ENCODE peak calls at places on chromosomes 7 and 10, in ten cellular contexts. V, D, J, P, Q, T, G, S, K and Z are unnamed samples.

GRCh38 chr7:65927489-65928448 is 54.2 kb downstream of the GUSB start:
- DNase-seq in V (no peak), D (no peak), J (no peak), P (no peak), Q (no peak), T (no peak), G (no peak), S (no peak), K (no peak), Z (no peak)

GRCh38 chr10:43452356-43452914 is 15.5 kb downstream of the ZNF487 start:
- DNase-seq in V (no peak), D (no peak), J (peak; percentile 39), P (no peak), Q (no peak), T (no peak), G (no peak), S (no peak), K (no peak), Z (no peak)

GRCh38 chr7:106353944-106354343 is 69.2 kb upstream of the NAMPT start:
- DNase-seq in V (no peak), D (no peak), J (no peak), P (no peak), Q (no peak), T (no peak), G (no peak), S (no peak), K (no peak), Z (no peak)

GRCh38 chr10:124967255-124967654 is 25.3 kb downstream of the ZRANB1 start:
- DNase-seq in V (no peak), D (no peak), J (no peak), P (no peak), Q (no peak), T (no peak), G (no peak), S (no peak), K (no peak), Z (no peak)

GRCh38 chr10:78829570-78829969 is 239.2 kb upstream of the ZMIZ1 start:
- DNase-seq in V (no peak), D (no peak), J (no peak), P (peak; percentile 39), Q (no peak), T (no peak), G (no peak), S (no peak), K (no peak), Z (no peak)

GRCh38 chr10:17785276-17785935 is 23.7 kb upstream of the MRC1 start:
- DNase-seq in V (no peak), D (no peak), J (no peak), P (no peak), Q (no peak), T (no peak), G (no peak), S (no peak), K (no peak), Z (no peak)

GRCh38 chr7:29935111-29935510 is 54.5 kb downstream of the SCRN1 start:
- DNase-seq in V (no peak), D (no peak), J (no peak), P (no peak), Q (no peak), T (no peak), G (no peak), S (no peak), K (no peak), Z (no peak)

GRCh38 chr10:102503264-102504178 is at the start of gene SUFU:
- DNase-seq in V (peak; percentile 98), D (peak; percentile 99), J (peak; percentile 96), P (peak; percentile 79), Q (peak; percentile 99), T (peak; percentile 88), G (peak; percentile 96), S (peak; percentile 98), K (peak; percentile 98), Z (peak; percentile 99)

GRCh38 chr10:323651-324293 is 188.5 kb downstream of the ZMYND11 start:
- DNase-seq in V (no peak), D (no peak), J (peak; percentile 91), P (peak; percentile 93), Q (peak; percentile 79), T (no peak), G (no peak), S (no peak), K (peak; percentile 57), Z (peak; percentile 62)

GRCh38 chr7:106346678-106347217 is 62.0 kb upstream of the NAMPT start:
- DNase-seq in V (no peak), D (no peak), J (peak; percentile 95), P (peak; percentile 79), Q (no peak), T (no peak), G (no peak), S (no peak), K (peak; percentile 49), Z (no peak)

GRCh38 chr10:82981137-82981723 is 1106.2 kb downstream of the NRG3 start:
- DNase-seq in V (no peak), D (no peak), J (peak; percentile 0), P (peak; percentile 17), Q (no peak), T (no peak), G (no peak), S (no peak), K (no peak), Z (no peak)

DNA sequence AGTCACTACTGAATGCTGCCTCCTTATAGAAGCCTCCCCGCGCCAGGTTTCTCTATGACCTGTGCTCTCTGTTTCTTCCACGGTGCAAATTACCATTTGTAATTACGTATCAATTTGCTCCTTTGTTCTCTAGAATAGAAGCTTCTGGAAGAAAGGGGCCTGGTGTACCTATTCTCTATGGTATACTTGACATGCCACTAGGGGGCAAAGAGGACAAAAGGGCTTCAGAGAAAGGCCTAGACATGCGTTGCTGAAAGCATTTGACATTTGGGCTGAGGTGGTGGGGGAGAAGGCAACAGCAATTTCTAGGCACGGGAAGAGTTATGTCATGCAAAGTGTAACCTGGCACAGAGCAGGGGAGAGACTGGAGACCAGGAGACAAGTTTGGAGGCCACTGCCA is 148.7 kb downstream of the WDR11 start:
- DNase-seq in V (no peak), D (no peak), J (no peak), P (no peak), Q (no peak), T (no peak), G (no peak), S (no peak), K (no peak), Z (no peak)
- TF ChIP-seq CTCF in V (no peak), D (no peak), J (no peak), P (no peak), Q (no peak), T (no peak), G (no peak), S (no peak), K (no peak), Z (no peak)

DNA sequence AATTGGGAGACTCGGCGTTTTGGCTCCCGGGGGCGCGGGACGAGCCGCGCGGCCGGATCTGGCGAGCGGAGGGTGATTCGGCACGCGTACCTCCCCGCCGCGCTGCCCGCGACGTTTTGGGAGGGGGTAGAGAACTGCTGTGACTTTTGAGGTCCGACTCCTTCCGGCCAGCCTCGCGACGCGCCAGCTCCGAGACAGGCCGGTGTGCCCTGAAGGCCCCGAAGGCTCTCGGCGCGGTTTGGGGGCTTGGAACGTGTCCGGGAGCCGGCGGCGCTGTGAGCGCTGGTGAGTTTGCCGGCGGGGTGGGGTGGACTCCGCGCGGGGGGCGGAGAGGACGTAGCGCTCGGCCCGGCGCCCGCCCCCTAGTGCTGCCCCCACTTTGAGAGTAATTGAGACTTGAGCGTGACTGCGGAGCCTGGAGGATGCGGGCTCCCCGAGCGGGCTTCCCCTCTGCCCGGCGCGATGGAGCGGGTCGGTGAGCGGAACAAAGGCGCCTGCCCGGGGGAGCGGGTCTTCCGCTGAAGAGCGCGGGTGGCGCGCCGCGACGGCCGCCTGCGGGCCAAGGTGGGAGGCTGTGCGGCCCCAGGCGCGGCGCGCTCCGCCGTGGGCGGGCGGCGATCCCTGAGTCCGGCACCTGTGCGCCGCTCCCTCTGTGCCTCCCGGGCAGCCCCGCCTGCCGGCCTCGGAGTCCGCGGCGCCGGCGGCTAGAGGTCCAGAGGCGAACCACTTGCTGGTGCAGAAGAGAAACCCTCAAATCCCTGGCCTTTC is at the start of gene GALNT17:
- DNase-seq in V (no peak), D (peak; percentile 52), J (no peak), P (no peak), Q (peak; percentile 69), T (no peak), G (no peak), S (peak; percentile 38), K (no peak), Z (no peak)
- TF ChIP-seq CTCF in V (no peak), D (no peak), J (no peak), P (no peak), Q (peak; percentile 14), T (no peak), G (no peak), S (no peak), K (no peak), Z (no peak)

DNA sequence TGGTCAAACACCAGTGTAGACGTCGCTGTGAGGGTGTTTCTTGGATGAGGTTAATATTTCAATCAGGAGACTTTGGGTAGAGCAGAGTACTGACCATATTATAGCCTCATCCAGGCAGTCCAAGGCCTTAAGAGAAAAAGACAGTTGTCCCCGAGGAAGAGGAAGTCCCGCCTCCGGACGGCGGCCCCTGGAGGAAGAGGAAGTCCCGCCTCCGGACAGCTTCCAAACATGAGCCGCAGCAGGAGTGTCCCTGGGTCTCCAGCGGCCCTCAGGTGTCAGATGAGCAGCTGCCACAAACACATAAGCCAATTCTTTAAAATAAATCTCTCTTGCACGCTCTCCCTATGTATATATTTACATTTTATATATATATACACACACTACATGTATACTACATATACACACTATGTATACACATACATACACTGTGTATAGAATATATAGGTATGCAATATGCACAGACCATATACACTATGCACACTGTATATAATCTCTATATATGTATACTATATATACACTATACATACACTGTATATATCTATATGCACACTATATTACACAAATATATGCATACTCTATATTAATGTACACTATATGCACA is 37.5 kb downstream of the PWWP2B start:
- DNase-seq in V (no peak), D (no peak), J (no peak), P (no peak), Q (no peak), T (no peak), G (no peak), S (no peak), K (peak; percentile 48), Z (no peak)
- TF ChIP-seq CTCF in V (no peak), D (no peak), J (no peak), P (no peak), Q (no peak), T (no peak), G (no peak), S (no peak), K (no peak), Z (no peak)

DNA sequence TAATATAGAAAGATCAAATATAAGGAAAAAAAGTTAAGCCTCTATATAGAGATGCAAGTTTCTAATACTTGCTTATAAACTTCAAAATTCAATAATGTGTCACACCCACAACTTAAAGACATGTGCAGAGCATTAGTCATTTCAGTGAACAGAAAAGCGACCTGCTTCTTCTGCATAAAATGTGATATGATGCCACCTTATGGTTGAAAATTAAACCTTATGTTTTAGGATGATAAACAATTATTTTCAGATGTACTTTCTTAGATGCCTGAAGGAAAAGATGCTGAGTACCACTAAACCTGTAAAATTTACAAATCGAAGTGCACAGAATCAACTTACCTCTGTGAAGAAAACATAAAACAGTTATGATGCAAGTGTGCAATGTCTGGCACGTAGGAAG is 96.0 kb downstream of the MTERF1 start:
- DNase-seq in V (no peak), D (no peak), J (peak; percentile 80), P (peak; percentile 8), Q (no peak), T (no peak), G (no peak), S (no peak), K (no peak), Z (no peak)
- TF ChIP-seq CTCF in V (no peak), D (no peak), J (peak; percentile 22), P (peak; percentile 22), Q (peak; percentile 24), T (no peak), G (no peak), S (no peak), K (no peak), Z (no peak)

GRCh38 chr10:29753283-29753682 is 118.5 kb upstream of the SVIL start:
- DNase-seq in V (no peak), D (no peak), J (no peak), P (no peak), Q (no peak), T (no peak), G (no peak), S (no peak), K (no peak), Z (no peak)
- TF ChIP-seq CTCF in V (no peak), D (no peak), J (no peak), P (no peak), Q (no peak), T (no peak), G (no peak), S (no peak), K (no peak), Z (no peak)